ENCODE peak calls at places on chromosomes 13 and 19, in nine cellular contexts. N is amniotic stem cell; W is sigmoid colon; J is ELR; Z is frontal cortex; A is endothelial cell; F is stimulated activated CD4-positive, alpha-beta T cell treated with anti-CD3 and anti-CD28 coated beads, Interleukin-2, amount 100 ng/mL, for 4 hours; E is EH; X is AG09319. S is an unnamed sample.

GRCh38 chr19:12913011-12913561 is 6.0 kb downstream of the SYCE2 start:
- DNase-seq in A (no peak), W (peak; percentile 96), N (no peak), X (no peak), E (peak; percentile 54), Z (no peak), F (no peak), J (peak; percentile 20), S (no peak)

GRCh38 chr13:79548886-79549285 is 67.9 kb downstream of the NDFIP2 start:
- DNase-seq in X (no peak), Z (no peak), A (no peak), J (peak; percentile 24), N (no peak), W (no peak), E (peak; percentile 12), F (no peak), S (no peak)

GRCh38 chr19:46192990-46193650 is 36.4 kb upstream of the IGFL1 start:
- DNase-seq in Z (no peak), W (no peak), X (no peak), A (no peak), N (peak; percentile 29), F (no peak), E (peak; percentile 92), J (peak; percentile 72), S (no peak)

GRCh38 chr13:22120646-22121045 is 449.8 kb downstream of the FGF9 start:
- DNase-seq in A (no peak), X (no peak), N (no peak), J (no peak), W (no peak), E (no peak), Z (no peak), F (no peak), S (no peak)

GRCh38 chr13:51025245-51025872 is 85.7 kb downstream of the C13orf42 start:
- DNase-seq in J (no peak), A (no peak), W (no peak), Z (no peak), F (no peak), N (no peak), E (no peak), X (no peak), S (no peak)

GRCh38 chr13:47829684-47830083 is 171.4 kb downstream of the SUCLA2 start:
- DNase-seq in X (no peak), J (no peak), W (no peak), Z (no peak), E (peak; percentile 34), F (no peak), A (no peak), N (no peak), S (no peak)

GRCh38 chr13:104286566-104287290 is 1220.5 kb upstream of the SLC10A2 start:
- DNase-seq in E (no peak), W (no peak), A (no peak), J (no peak), F (no peak), N (no peak), X (no peak), Z (no peak), S (no peak)

GRCh38 chr13:39858794-39859193 is 203.3 kb downstream of the COG6 start:
- DNase-seq in A (no peak), N (no peak), X (no peak), J (no peak), Z (no peak), W (no peak), E (no peak), F (no peak), S (no peak)

GRCh38 chr13:37878496-37878895 is 8.9 kb upstream of the TRPC4 start:
- DNase-seq in N (no peak), Z (no peak), X (no peak), F (no peak), A (no peak), J (peak; percentile 48), E (peak; percentile 88), W (no peak), S (no peak)

GRCh38 chr19:47247308-47247990 is 8.9 kb upstream of the CCDC9 start:
- DNase-seq in Z (peak; percentile 61), A (peak; percentile 78), X (no peak), E (peak; percentile 76), N (peak; percentile 39), J (peak; percentile 73), W (peak; percentile 91), F (peak; percentile 67), S (no peak)

GRCh38 chr13:52085416-52085815 is 43.5 kb downstream of the NEK5 start:
- DNase-seq in E (peak; percentile 61), N (no peak), X (no peak), J (peak; percentile 36), W (no peak), A (no peak), F (no peak), Z (no peak), S (no peak)

GRCh38 chr19:57559008-57559403 is 657 bp downstream of the ZNF550 start:
- DNase-seq in X (no peak), A (peak; percentile 16), N (no peak), J (peak; percentile 49), W (no peak), E (peak; percentile 40), F (no peak), Z (no peak), S (peak; percentile 37)

GRCh38 chr13:113129921-113130750 is 7.5 kb downstream of the F10 start:
- DNase-seq in X (no peak), J (no peak), W (no peak), Z (no peak), F (no peak), A (no peak), N (no peak), E (no peak), S (no peak)

GRCh38 chr19:36719687-36720556 is 32.5 kb downstream of the ZNF567 start:
- DNase-seq in E (peak; percentile 6), A (no peak), F (no peak), Z (no peak), X (no peak), N (no peak), W (no peak), J (peak; percentile 8), S (no peak)

GRCh38 chr19:55472463-55472862 is 4.0 kb upstream of the ZNF628 start:
- DNase-seq in N (no peak), J (peak; percentile 90), E (peak; percentile 84), F (no peak), X (no peak), A (no peak), Z (no peak), W (no peak), S (no peak)

GRCh38 chr19:46698395-46699321 is 18.3 kb downstream of the PRKD2 start:
- DNase-seq in X (no peak), Z (no peak), J (no peak), A (no peak), N (no peak), F (no peak), E (no peak), W (no peak), S (no peak)

GRCh38 chr19:41705393-41706174 is 2.8 kb upstream of the CEACAM5 start:
- DNase-seq in F (no peak), W (no peak), Z (no peak), A (peak; percentile 77), N (no peak), E (peak; percentile 37), J (peak; percentile 23), X (no peak), S (no peak)

S was measured in GM12892.